ENCODE peak calls at places on chromosome 2, in ten cellular contexts. One of them, this sample, is unnamed.

GRCh38 chr2:48530033-48530804 is at the start of gene STON1:
- DNase-seq in T-helper 2 cell: no peak
- DNase-seq in activated effector memory CD4-positive, alpha-beta T cell treated with anti-CD3 and anti-CD28 coated beads, Interleukin-2, amount 50 U/mL, for 16 hours: peak
- DNase-seq in left lung: peak
- DNase-seq in activated B cell treated with CpG ODN at 0.5 μM for 24 hours: peak
- DNase-seq in astrocyte of the cerebellum: no peak
- DNase-seq in AG09309: no peak
- DNase-seq in WTC11: peak
- DNase-seq in T-helper 1 cell: no peak
- DNase-seq in BJ: no peak
- DNase-seq in this sample: peak

GRCh38 chr2:217707116-217707742 is 295.6 kb downstream of the TNS1 start:
- DNase-seq in T-helper 2 cell: no peak
- DNase-seq in activated B cell treated with CpG ODN at 0.5 μM for 24 hours: no peak
- DNase-seq in BJ: peak
- DNase-seq in WTC11: no peak
- DNase-seq in T-helper 1 cell: no peak
- DNase-seq in left lung: no peak
- DNase-seq in activated effector memory CD4-positive, alpha-beta T cell treated with anti-CD3 and anti-CD28 coated beads, Interleukin-2, amount 50 U/mL, for 16 hours: no peak
- DNase-seq in AG09309: no peak
- DNase-seq in astrocyte of the cerebellum: no peak
- DNase-seq in this sample: no peak

GRCh38 chr2:190466819-190467444 is 58.8 kb downstream of the MFSD6 start:
- DNase-seq in astrocyte of the cerebellum: no peak
- DNase-seq in activated B cell treated with CpG ODN at 0.5 μM for 24 hours: no peak
- DNase-seq in T-helper 1 cell: no peak
- DNase-seq in T-helper 2 cell: no peak
- DNase-seq in activated effector memory CD4-positive, alpha-beta T cell treated with anti-CD3 and anti-CD28 coated beads, Interleukin-2, amount 50 U/mL, for 16 hours: no peak
- DNase-seq in WTC11: no peak
- DNase-seq in left lung: no peak
- DNase-seq in BJ: no peak
- DNase-seq in AG09309: no peak
- DNase-seq in this sample: no peak

GRCh38 chr2:95008311-95008710 is 17.2 kb upstream of the MAL start:
- DNase-seq in astrocyte of the cerebellum: no peak
- DNase-seq in activated effector memory CD4-positive, alpha-beta T cell treated with anti-CD3 and anti-CD28 coated beads, Interleukin-2, amount 50 U/mL, for 16 hours: peak
- DNase-seq in AG09309: no peak
- DNase-seq in activated B cell treated with CpG ODN at 0.5 μM for 24 hours: no peak
- DNase-seq in left lung: no peak
- DNase-seq in T-helper 1 cell: no peak
- DNase-seq in BJ: no peak
- DNase-seq in WTC11: no peak
- DNase-seq in T-helper 2 cell: no peak
- DNase-seq in this sample: peak

GRCh38 chr2:73892631-73893329 is at the start of gene ACTG2:
- DNase-seq in T-helper 2 cell: no peak
- DNase-seq in T-helper 1 cell: no peak
- DNase-seq in astrocyte of the cerebellum: no peak
- DNase-seq in activated B cell treated with CpG ODN at 0.5 μM for 24 hours: no peak
- DNase-seq in AG09309: no peak
- DNase-seq in BJ: no peak
- DNase-seq in left lung: no peak
- DNase-seq in WTC11: no peak
- DNase-seq in activated effector memory CD4-positive, alpha-beta T cell treated with anti-CD3 and anti-CD28 coated beads, Interleukin-2, amount 50 U/mL, for 16 hours: no peak
- DNase-seq in this sample: peak

GRCh38 chr2:202122975-202123765 is 50.1 kb downstream of the KIAA2012 start:
- DNase-seq in T-helper 1 cell: no peak
- DNase-seq in astrocyte of the cerebellum: no peak
- DNase-seq in BJ: no peak
- DNase-seq in activated B cell treated with CpG ODN at 0.5 μM for 24 hours: no peak
- DNase-seq in activated effector memory CD4-positive, alpha-beta T cell treated with anti-CD3 and anti-CD28 coated beads, Interleukin-2, amount 50 U/mL, for 16 hours: no peak
- DNase-seq in WTC11: no peak
- DNase-seq in left lung: no peak
- DNase-seq in AG09309: no peak
- DNase-seq in T-helper 2 cell: no peak
- DNase-seq in this sample: no peak

GRCh38 chr2:218962859-218963492 is 3.5 kb downstream of the CDK5R2 start:
- DNase-seq in WTC11: peak
- DNase-seq in left lung: peak
- DNase-seq in astrocyte of the cerebellum: peak
- DNase-seq in AG09309: no peak
- DNase-seq in activated B cell treated with CpG ODN at 0.5 μM for 24 hours: peak
- DNase-seq in activated effector memory CD4-positive, alpha-beta T cell treated with anti-CD3 and anti-CD28 coated beads, Interleukin-2, amount 50 U/mL, for 16 hours: peak
- DNase-seq in T-helper 2 cell: no peak
- DNase-seq in T-helper 1 cell: no peak
- DNase-seq in BJ: no peak
- DNase-seq in this sample: peak

GRCh38 chr2:111663471-111663951 is 220.5 kb downstream of the ANAPC1 start:
- DNase-seq in activated effector memory CD4-positive, alpha-beta T cell treated with anti-CD3 and anti-CD28 coated beads, Interleukin-2, amount 50 U/mL, for 16 hours: no peak
- DNase-seq in BJ: no peak
- DNase-seq in left lung: no peak
- DNase-seq in WTC11: no peak
- DNase-seq in AG09309: no peak
- DNase-seq in astrocyte of the cerebellum: no peak
- DNase-seq in activated B cell treated with CpG ODN at 0.5 μM for 24 hours: no peak
- DNase-seq in T-helper 1 cell: no peak
- DNase-seq in T-helper 2 cell: no peak
- DNase-seq in this sample: no peak

GRCh38 chr2:26561376-26561775 is 79.8 kb downstream of the CIB4 start:
- DNase-seq in T-helper 2 cell: no peak
- DNase-seq in WTC11: no peak
- DNase-seq in left lung: no peak
- DNase-seq in activated B cell treated with CpG ODN at 0.5 μM for 24 hours: no peak
- DNase-seq in T-helper 1 cell: no peak
- DNase-seq in AG09309: no peak
- DNase-seq in astrocyte of the cerebellum: no peak
- DNase-seq in activated effector memory CD4-positive, alpha-beta T cell treated with anti-CD3 and anti-CD28 coated beads, Interleukin-2, amount 50 U/mL, for 16 hours: peak
- DNase-seq in BJ: no peak
- DNase-seq in this sample: no peak

GRCh38 chr2:62309465-62310091 is 113.7 kb downstream of the B3GNT2 start:
- DNase-seq in activated B cell treated with CpG ODN at 0.5 μM for 24 hours: no peak
- DNase-seq in T-helper 1 cell: no peak
- DNase-seq in astrocyte of the cerebellum: no peak
- DNase-seq in BJ: no peak
- DNase-seq in WTC11: no peak
- DNase-seq in left lung: no peak
- DNase-seq in T-helper 2 cell: no peak
- DNase-seq in AG09309: no peak
- DNase-seq in activated effector memory CD4-positive, alpha-beta T cell treated with anti-CD3 and anti-CD28 coated beads, Interleukin-2, amount 50 U/mL, for 16 hours: peak
- DNase-seq in this sample: no peak

GRCh38 chr2:64143154-64144056 is 815 bp downstream of the PELI1 start:
- DNase-seq in left lung: no peak
- DNase-seq in astrocyte of the cerebellum: no peak
- DNase-seq in T-helper 1 cell: peak
- DNase-seq in activated effector memory CD4-positive, alpha-beta T cell treated with anti-CD3 and anti-CD28 coated beads, Interleukin-2, amount 50 U/mL, for 16 hours: peak
- DNase-seq in T-helper 2 cell: peak
- DNase-seq in WTC11: peak
- DNase-seq in BJ: no peak
- DNase-seq in AG09309: no peak
- DNase-seq in activated B cell treated with CpG ODN at 0.5 μM for 24 hours: no peak
- DNase-seq in this sample: no peak

This sample was measured in posterior vena cava.